ENCODE peak calls at places on chromosome 13, in seven cellular contexts. V, E, H, N, Y, M and G are unnamed samples.

GRCh38 chr13:90365130-90365529 is 982.4 kb upstream of the MIR17HG start:
- DNase-seq in V (no peak), E (peak), H (peak), N (no peak), Y (peak), M (no peak), G (peak)

GRCh38 chr13:29676941-29677452 is 81.5 kb upstream of the SLC7A1 start:
- DNase-seq in V (no peak), E (peak), H (peak), N (peak), Y (peak), M (no peak), G (peak)

GRCh38 chr13:83498045-83498444 is 384.2 kb downstream of the SLITRK1 start:
- DNase-seq in V (no peak), E (no peak), H (no peak), N (no peak), Y (no peak), M (no peak), G (no peak)

GRCh38 chr13:44523176-44524017 is 52.7 kb downstream of the TSC22D1 start:
- DNase-seq in V (peak), E (peak), H (peak), N (peak), Y (peak), M (no peak), G (peak)

GRCh38 chr13:43838909-43839308 is 40.6 kb downstream of the CCDC122 start:
- DNase-seq in V (peak), E (peak), H (peak), N (peak), Y (no peak), M (no peak), G (peak)

GRCh38 chr13:70310720-70311119 is 202.5 kb upstream of the KLHL1 start:
- DNase-seq in V (peak), E (no peak), H (peak), N (no peak), Y (peak), M (peak), G (no peak)

GRCh38 chr13:76723551-76724232 is 162.5 kb downstream of the KCTD12 start:
- DNase-seq in V (no peak), E (peak), H (peak), N (peak), Y (peak), M (no peak), G (peak)

GRCh38 chr13:45989607-45990006 is 62.9 kb downstream of the ZC3H13 start:
- DNase-seq in V (no peak), E (peak), H (peak), N (peak), Y (peak), M (no peak), G (peak)

GRCh38 chr13:41200126-41200525 is 5.8 kb upstream of the KBTBD7 start:
- DNase-seq in V (no peak), E (peak), H (no peak), N (no peak), Y (no peak), M (no peak), G (peak)

GRCh38 chr13:97934590-97934989 is 18.9 kb upstream of the IPO5 start:
- DNase-seq in V (no peak), E (no peak), H (peak), N (no peak), Y (no peak), M (no peak), G (no peak)

GRCh38 chr13:40149611-40150283 is 494.3 kb downstream of the COG6 start:
- DNase-seq in V (no peak), E (peak), H (peak), N (peak), Y (peak), M (no peak), G (peak)

GRCh38 chr13:37065893-37066526 is 6.5 kb upstream of the SUPT20H start:
- DNase-seq in V (no peak), E (no peak), H (no peak), N (no peak), Y (no peak), M (peak), G (no peak)

GRCh38 chr13:93857126-93857525 is 622.4 kb downstream of the DCT start:
- DNase-seq in V (no peak), E (peak), H (peak), N (peak), Y (no peak), M (no peak), G (peak)
- H3K4me3 ChIP-seq in V (no peak), E (no peak), H (no peak), N (no peak), Y (no peak), M (no peak), G (no peak)

GRCh38 chr13:25170554-25171107 is 1.5 kb downstream of the AMER2 start:
- DNase-seq in V (no peak), E (no peak), H (no peak), N (no peak), Y (no peak), M (no peak), G (peak)
- H3K4me3 ChIP-seq in V (no peak), E (no peak), H (no peak), N (no peak), Y (no peak), M (no peak), G (no peak)

DNA sequence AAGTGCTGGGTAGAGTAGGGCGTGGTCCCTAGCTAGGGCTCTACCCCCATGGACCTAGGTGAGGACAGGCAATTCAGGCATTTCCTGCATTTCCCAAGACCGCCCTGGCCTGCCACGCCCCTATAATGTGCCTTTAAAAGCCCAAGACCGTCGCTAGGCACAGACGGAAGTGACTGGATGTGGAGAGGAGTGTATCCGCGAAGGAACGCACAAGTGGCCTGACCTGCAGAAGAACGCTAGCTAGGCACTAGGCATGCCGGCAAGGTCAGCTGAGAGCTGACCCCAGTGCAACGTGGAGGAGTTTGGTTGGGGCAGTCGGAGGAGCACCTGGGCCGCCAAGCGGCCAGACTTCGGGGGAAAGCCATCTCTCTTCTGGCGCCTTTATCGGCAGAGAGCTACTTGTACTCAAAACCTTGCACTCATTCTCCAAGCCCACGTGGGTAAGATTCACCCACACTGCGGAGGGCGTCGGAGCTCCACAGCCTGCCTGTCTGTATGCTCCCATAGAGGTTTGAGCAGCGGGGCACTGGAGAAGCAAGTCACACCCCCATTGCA is 370.0 kb downstream of the FGF9 start:
- DNase-seq in V (peak), E (no peak), H (no peak), N (no peak), Y (no peak), M (no peak), G (no peak)
- H3K4me3 ChIP-seq in V (peak), E (peak), H (no peak), N (no peak), Y (no peak), M (no peak), G (no peak)

GRCh38 chr13:98960331-98961203 is 17.3 kb downstream of the DOCK9 start:
- DNase-seq in V (peak), E (no peak), H (no peak), N (no peak), Y (no peak), M (no peak), G (no peak)
- H3K4me3 ChIP-seq in V (no peak), E (no peak), H (no peak), N (no peak), Y (no peak), M (no peak), G (no peak)

GRCh38 chr13:24271611-24272451 is 37.5 kb upstream of the C1QTNF9 start:
- DNase-seq in V (no peak), E (peak), H (peak), N (peak), Y (peak), M (no peak), G (peak)
- H3K4me3 ChIP-seq in V (no peak), E (peak), H (peak), N (peak), Y (peak), M (no peak), G (peak)